ENCODE peak calls at places on chromosomes 7 and 10, in five cellular contexts. J is foreskin fibroblast, Z is OCI-LY7, I is kidney, L is left ventricle myocardium inferior. S is an unnamed sample.

GRCh38 chr10:124001391-124002260 is 91.8 kb downstream of the CHST15 start:
- DNase-seq in J (no peak), Z (no peak), I (peak; percentile 17), L (no peak), S (no peak)

GRCh38 chr7:157540606-157541294 is 203.9 kb downstream of the DNAJB6 start:
- DNase-seq in J (no peak), Z (no peak), I (peak; percentile 51), L (no peak), S (no peak)

GRCh38 chr7:23105086-23105643 is 420 bp upstream of the KLHL7 start:
- DNase-seq in J (no peak), Z (peak; percentile 28), I (no peak), L (no peak), S (no peak)

GRCh38 chr7:81919494-81919893 is 149.6 kb upstream of the HGF start:
- DNase-seq in J (no peak), Z (no peak), I (peak; percentile 35), L (no peak), S (no peak)

GRCh38 chr10:119550802-119551201 is 8.3 kb upstream of the RGS10 start:
- DNase-seq in J (no peak), Z (no peak), I (no peak), L (no peak), S (no peak)

GRCh38 chr7:16040381-16040780 is 353.9 kb upstream of the MEOX2 start:
- DNase-seq in J (no peak), Z (no peak), I (no peak), L (no peak), S (no peak)

GRCh38 chr10:100882681-100883321 is 30.0 kb upstream of the SLF2 start:
- DNase-seq in J (peak; percentile 40), Z (no peak), I (no peak), L (peak; percentile 27), S (no peak)

GRCh38 chr7:41103331-41103730 is 599.6 kb downstream of the INHBA start:
- DNase-seq in J (no peak), Z (no peak), I (no peak), L (no peak), S (peak; percentile 45)

GRCh38 chr10:59847326-59847725 is 59.0 kb downstream of the CCDC6 start:
- DNase-seq in J (no peak), Z (no peak), I (no peak), L (no peak), S (no peak)

GRCh38 chr7:142797799-142798377 is 27.1 kb downstream of the PRSS2 start:
- DNase-seq in J (no peak), Z (peak; percentile 54), I (peak; percentile 64), L (no peak), S (no peak)

DNA sequence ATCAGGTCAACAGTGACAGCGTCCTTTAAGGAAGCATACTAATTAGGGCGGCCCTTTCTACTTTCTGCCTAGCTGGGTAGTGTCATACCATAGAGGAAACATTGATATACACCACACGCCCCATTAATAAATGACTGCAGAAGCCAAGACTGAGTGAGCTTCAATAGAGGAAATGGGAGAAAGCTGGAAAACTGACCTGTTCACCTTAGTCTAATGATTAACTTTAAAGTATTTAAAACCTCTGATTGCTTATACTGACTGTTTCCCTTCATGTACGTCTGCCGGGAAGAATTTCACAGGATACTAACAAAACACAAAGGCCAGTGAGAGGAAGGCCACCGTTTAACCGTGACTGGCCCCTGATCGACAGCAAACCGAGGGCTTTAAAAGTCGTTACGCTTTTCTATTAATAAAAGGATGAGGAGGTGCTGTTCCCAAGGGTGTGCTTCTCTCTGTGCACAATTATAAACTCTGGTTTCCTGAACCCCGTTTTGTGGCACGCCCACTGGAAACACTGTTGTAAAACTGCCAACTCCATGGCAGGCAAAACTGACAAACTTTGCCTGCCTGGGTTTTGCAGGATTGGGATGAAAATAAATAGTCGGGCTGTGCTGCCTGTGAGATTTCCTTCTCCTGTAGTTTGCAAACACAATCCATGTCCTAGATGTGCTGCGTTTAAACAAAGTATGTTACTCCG is 137.6 kb downstream of the NRP1 start:
- DNase-seq in J (no peak), Z (no peak), I (no peak), L (no peak), S (no peak)
- H3K4me3 ChIP-seq in J (no peak overlapping the region), Z (no peak overlapping the region), I (peak overlapping the region; percentile 36), L (peak overlapping the region; percentile 44), S (no peak overlapping the region)

GRCh38 chr10:15252396-15252795 is 83.9 kb upstream of the NMT2 start:
- DNase-seq in J (no peak), Z (no peak), I (no peak), L (no peak), S (no peak)

GRCh38 chr10:15251791-15252380 is 83.4 kb upstream of the NMT2 start:
- DNase-seq in J (no peak), Z (no peak), I (no peak), L (no peak), S (no peak)

GRCh38 chr10:15255961-15256360 is 87.5 kb upstream of the NMT2 start:
- DNase-seq in J (no peak), Z (no peak), I (no peak), L (no peak), S (no peak)

GRCh38 chr10:15254808-15255655 is 86.5 kb upstream of the NMT2 start:
- DNase-seq in J (no peak), Z (no peak), I (no peak), L (no peak), S (peak; percentile 75)

DNA sequence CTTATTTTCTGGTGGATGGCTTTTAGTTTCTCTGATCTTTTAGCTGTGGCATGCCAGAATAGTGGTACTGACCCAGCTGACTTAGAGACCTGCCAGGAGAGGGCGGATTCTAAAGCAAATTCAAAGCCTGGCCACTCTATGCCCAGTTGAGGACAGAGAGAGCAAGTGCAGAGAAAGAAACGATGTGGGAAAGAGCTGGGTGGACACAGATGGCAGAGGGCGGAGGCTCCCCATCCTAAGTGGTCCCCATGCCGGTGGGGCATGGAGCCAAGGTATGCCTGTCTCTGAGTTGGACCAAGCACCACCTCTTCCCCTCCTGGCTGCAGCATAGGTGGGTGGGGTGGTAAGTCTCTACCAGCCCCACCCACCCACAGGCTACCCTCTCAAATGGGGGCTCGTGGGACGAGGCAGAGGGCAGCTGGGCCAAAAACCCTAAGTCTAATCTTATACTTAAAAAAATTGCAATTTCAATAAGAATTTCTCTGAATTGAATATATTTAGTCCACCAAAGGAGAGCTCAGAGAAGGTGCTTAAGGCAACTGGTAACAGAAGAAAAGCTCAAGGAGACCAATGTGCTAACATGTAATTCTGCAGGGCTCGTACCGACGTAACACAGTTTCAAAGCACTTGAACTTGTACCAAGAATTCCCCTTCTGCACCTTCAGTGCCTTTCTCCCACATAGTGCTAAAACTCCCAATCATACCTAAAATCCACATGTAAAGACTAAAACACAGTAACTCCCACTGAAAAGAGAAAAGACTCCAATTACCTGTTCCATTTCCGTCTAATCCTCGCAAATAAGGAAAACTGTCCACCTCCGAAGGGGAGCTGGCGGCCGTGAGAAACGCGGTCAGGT is 85.7 kb upstream of the NMT2 start:
- DNase-seq in J (no peak), Z (no peak), I (no peak), L (no peak), S (peak; percentile 53)
- H3K4me3 ChIP-seq in J (no peak overlapping the region), Z (no peak overlapping the region), I (no peak overlapping the region), L (peak overlapping the region; percentile 61), S (peak overlapping the region; percentile 47)

DNA sequence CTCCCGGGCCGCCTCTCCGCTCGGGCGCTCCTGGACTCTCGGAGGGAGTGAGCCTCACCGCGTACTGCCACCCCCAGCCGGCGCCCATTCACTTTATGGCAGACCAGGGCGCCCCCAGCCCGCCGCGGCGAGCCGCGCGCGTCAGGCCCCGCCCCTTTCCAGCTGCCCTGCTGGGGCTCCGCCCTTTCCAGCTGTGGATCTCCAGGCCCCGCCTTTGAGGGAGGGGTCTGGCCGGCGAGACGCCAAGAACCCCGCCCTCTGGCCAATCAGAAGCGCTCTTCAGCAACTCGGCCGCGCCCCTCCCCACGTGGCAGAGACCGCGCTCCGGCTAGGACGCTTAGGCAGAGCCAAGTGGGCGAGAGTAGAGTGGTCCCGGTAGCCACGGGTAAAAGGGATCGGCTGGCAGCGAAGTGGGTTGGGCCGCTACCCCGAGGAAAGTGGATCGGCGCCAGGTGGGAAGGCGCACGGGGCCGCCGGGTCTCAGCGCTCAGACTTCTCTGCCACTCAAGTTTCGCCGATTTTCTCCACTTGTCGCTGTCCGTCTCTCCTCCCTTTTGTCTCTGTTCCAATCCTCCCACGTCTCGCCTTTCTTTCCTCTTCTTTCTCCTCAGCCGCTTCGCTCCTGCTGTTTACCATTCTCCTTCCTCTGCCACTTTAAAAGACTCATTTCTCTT is at the start of gene PITX3:
- DNase-seq in J (peak; percentile 93), Z (peak; percentile 85), I (peak; percentile 97), L (peak; percentile 94), S (peak; percentile 89)
- H3K4me3 ChIP-seq in J (peak within 1 kb of the TSS; percentile 79), Z (peak within 1 kb of the TSS; percentile 44), I (peak within 1 kb of the TSS; percentile 63), L (peak within 1 kb of the TSS; percentile 81), S (peak within 1 kb of the TSS; percentile 56)

DNA sequence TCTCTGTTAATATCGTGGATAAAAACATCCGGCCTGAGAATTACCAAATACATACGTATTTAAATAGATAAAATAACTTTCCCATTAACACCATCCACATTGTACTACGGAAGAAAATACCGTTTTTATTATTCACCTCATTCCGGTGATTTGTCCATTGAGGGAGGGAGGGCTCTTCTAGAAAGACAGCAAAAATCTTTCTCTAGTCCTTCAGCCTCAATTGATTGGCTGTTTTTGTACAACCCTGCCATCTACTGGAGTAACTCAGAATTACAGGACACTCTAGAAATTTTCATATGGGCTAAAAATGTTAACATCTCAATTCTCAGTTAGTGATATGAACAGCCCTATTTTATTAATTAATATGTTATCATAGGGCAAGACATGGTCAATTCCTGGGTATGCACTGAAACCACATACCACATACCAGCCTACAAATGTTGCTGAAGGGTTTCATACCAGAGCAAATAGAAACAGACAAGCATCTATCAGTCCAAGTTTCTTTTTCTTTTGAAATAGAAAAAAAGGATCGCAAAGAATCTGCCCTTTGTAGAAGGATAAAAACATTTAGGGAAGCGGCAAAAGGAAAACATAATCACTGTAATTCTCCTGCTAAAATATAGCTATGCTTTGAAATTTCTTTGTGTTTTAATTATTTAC is 55.8 kb upstream of the CDCA7L start:
- DNase-seq in J (peak; percentile 62), Z (peak; percentile 67), I (no peak), L (no peak), S (peak; percentile 63)
- H3K4me3 ChIP-seq in J (peak overlapping the region; percentile 26), Z (no peak overlapping the region), I (no peak overlapping the region), L (peak overlapping the region; percentile 33), S (no peak overlapping the region)

DNA sequence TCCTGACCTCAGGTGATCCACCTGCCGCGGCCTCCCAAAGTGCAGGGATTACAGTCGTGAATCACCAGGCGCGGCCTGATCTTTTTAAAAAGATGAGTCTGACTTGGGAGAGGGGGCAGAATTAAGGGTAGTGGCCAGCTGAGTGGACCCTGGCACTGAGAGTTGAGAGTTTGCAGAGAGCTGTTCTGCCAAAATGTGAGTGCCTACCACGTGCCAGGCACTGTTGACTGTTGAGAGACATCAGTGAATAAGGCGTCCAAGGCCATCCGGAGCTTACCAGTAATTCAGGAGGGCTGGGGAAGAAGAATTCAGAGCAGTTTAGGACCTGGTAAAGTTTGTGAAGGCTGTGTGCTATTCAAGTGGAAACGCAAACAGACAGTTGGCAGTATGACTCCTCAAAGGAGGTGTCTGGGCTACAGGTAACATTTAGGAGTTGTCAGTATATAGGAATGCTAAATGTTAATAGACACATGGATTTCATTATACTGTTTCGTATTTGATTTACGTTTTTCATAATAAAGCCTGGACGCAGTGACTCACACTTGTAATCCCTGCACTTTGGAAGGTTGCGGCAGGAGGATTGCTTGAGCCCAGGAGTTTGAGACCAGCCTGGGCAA is 1.5 kb downstream of the NIPSNAP2 start:
- DNase-seq in J (peak; percentile 73), Z (no peak), I (no peak), L (peak; percentile 38), S (no peak)
- H3K4me3 ChIP-seq in J (peak overlapping the region; percentile 61), Z (peak overlapping the region; percentile 90), I (no peak overlapping the region), L (peak overlapping the region; percentile 64), S (no peak overlapping the region)

DNA sequence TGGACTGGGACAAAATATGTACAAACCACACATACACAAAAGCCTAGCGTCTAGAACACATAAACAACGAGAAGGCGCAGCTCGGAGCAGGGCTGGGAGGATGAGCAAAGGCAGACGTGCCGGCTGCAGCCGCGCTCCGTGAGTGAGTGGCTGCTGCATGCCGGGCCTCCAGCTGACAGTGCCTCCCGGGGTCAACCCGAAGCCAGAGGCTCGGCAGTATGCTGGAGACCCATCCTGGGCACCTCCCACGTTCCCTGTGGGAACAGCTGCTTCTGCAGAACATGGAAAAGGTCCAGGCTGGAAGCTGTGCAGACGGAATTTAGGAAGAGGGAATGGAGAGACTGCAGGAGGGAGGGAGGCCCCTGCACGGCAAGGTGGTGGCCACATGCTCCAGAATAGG is 3.6 kb upstream of the GPR146 start:
- DNase-seq in J (peak; percentile 68), Z (no peak), I (peak; percentile 87), L (no peak), S (no peak)
- H3K4me3 ChIP-seq in J (peak overlapping the region; percentile 29), Z (no peak overlapping the region), I (no peak overlapping the region), L (no peak overlapping the region), S (no peak overlapping the region)

S was measured in GM12865.